ENCODE peak calls at places on chromosomes 6 and 20, in nine cellular contexts. One of them, this sample, is unnamed.

GRCh38 chr6:5529733-5530132 is 268.4 kb downstream of the FARS2 start:
- DNase-seq in NCI-H460: no peak
- DNase-seq in H7: no peak
- DNase-seq in NCI-H748 treated with DMSO at 0.1 percent for 48 hours: no peak
- DNase-seq in activated effector memory CD4-positive, alpha-beta T cell treated with Interleukin-2 at 50 U/mL for 16 hours: no peak
- DNase-seq in stimulated activated CD4-positive, alpha-beta T cell treated with anti-CD3 and anti-CD28 coated beads, Interleukin-1b, Interleukin-23, amount 100 ng/mL, for 4 hours: no peak
- DNase-seq in glutamatergic neuron: no peak
- DNase-seq in mammary epithelial cell: no peak
- DNase-seq in fibroblast of lung: peak
- DNase-seq in this sample: no peak

GRCh38 chr6:31541059-31541657 is 645 bp downstream of the DDX39B start:
- DNase-seq in stimulated activated CD4-positive, alpha-beta T cell treated with anti-CD3 and anti-CD28 coated beads, Interleukin-1b, Interleukin-23, amount 100 ng/mL, for 4 hours: peak
- DNase-seq in fibroblast of lung: peak
- DNase-seq in H7: peak
- DNase-seq in NCI-H460: no peak
- DNase-seq in mammary epithelial cell: peak
- DNase-seq in NCI-H748 treated with DMSO at 0.1 percent for 48 hours: peak
- DNase-seq in activated effector memory CD4-positive, alpha-beta T cell treated with Interleukin-2 at 50 U/mL for 16 hours: peak
- DNase-seq in glutamatergic neuron: peak
- DNase-seq in this sample: peak

GRCh38 chr6:106334646-106335448 is 9.3 kb upstream of the ATG5 start:
- DNase-seq in fibroblast of lung: peak
- DNase-seq in NCI-H748 treated with DMSO at 0.1 percent for 48 hours: peak
- DNase-seq in glutamatergic neuron: no peak
- DNase-seq in H7: peak
- DNase-seq in mammary epithelial cell: peak
- DNase-seq in stimulated activated CD4-positive, alpha-beta T cell treated with anti-CD3 and anti-CD28 coated beads, Interleukin-1b, Interleukin-23, amount 100 ng/mL, for 4 hours: peak
- DNase-seq in NCI-H460: peak
- DNase-seq in activated effector memory CD4-positive, alpha-beta T cell treated with Interleukin-2 at 50 U/mL for 16 hours: peak
- DNase-seq in this sample: peak

GRCh38 chr20:20237093-20237959 is 130.6 kb upstream of the INSM1 start:
- DNase-seq in activated effector memory CD4-positive, alpha-beta T cell treated with Interleukin-2 at 50 U/mL for 16 hours: no peak
- DNase-seq in fibroblast of lung: peak
- DNase-seq in glutamatergic neuron: peak
- DNase-seq in NCI-H748 treated with DMSO at 0.1 percent for 48 hours: peak
- DNase-seq in NCI-H460: peak
- DNase-seq in H7: peak
- DNase-seq in stimulated activated CD4-positive, alpha-beta T cell treated with anti-CD3 and anti-CD28 coated beads, Interleukin-1b, Interleukin-23, amount 100 ng/mL, for 4 hours: no peak
- DNase-seq in mammary epithelial cell: peak
- DNase-seq in this sample: peak

GRCh38 chr6:167747152-167747427 is 79.6 kb upstream of the AFDN start:
- DNase-seq in mammary epithelial cell: no peak
- DNase-seq in NCI-H460: no peak
- DNase-seq in NCI-H748 treated with DMSO at 0.1 percent for 48 hours: no peak
- DNase-seq in fibroblast of lung: no peak
- DNase-seq in activated effector memory CD4-positive, alpha-beta T cell treated with Interleukin-2 at 50 U/mL for 16 hours: no peak
- DNase-seq in stimulated activated CD4-positive, alpha-beta T cell treated with anti-CD3 and anti-CD28 coated beads, Interleukin-1b, Interleukin-23, amount 100 ng/mL, for 4 hours: no peak
- DNase-seq in glutamatergic neuron: no peak
- DNase-seq in H7: no peak
- DNase-seq in this sample: no peak

GRCh38 chr20:38730989-38731737 is 6.9 kb downstream of the SLC32A1 start:
- DNase-seq in H7: peak
- DNase-seq in stimulated activated CD4-positive, alpha-beta T cell treated with anti-CD3 and anti-CD28 coated beads, Interleukin-1b, Interleukin-23, amount 100 ng/mL, for 4 hours: peak
- DNase-seq in fibroblast of lung: peak
- DNase-seq in NCI-H460: peak
- DNase-seq in glutamatergic neuron: peak
- DNase-seq in activated effector memory CD4-positive, alpha-beta T cell treated with Interleukin-2 at 50 U/mL for 16 hours: peak
- DNase-seq in mammary epithelial cell: peak
- DNase-seq in NCI-H748 treated with DMSO at 0.1 percent for 48 hours: peak
- DNase-seq in this sample: peak

GRCh38 chr20:37522258-37523011 is 1.4 kb downstream of the NNAT start:
- DNase-seq in glutamatergic neuron: peak
- DNase-seq in NCI-H748 treated with DMSO at 0.1 percent for 48 hours: peak
- DNase-seq in activated effector memory CD4-positive, alpha-beta T cell treated with Interleukin-2 at 50 U/mL for 16 hours: no peak
- DNase-seq in mammary epithelial cell: peak
- DNase-seq in H7: peak
- DNase-seq in NCI-H460: no peak
- DNase-seq in fibroblast of lung: peak
- DNase-seq in stimulated activated CD4-positive, alpha-beta T cell treated with anti-CD3 and anti-CD28 coated beads, Interleukin-1b, Interleukin-23, amount 100 ng/mL, for 4 hours: no peak
- DNase-seq in this sample: no peak

GRCh38 chr20:58682656-58683055 is 9.9 kb upstream of the NPEPL1 start:
- DNase-seq in NCI-H460: peak
- DNase-seq in activated effector memory CD4-positive, alpha-beta T cell treated with Interleukin-2 at 50 U/mL for 16 hours: no peak
- DNase-seq in NCI-H748 treated with DMSO at 0.1 percent for 48 hours: no peak
- DNase-seq in stimulated activated CD4-positive, alpha-beta T cell treated with anti-CD3 and anti-CD28 coated beads, Interleukin-1b, Interleukin-23, amount 100 ng/mL, for 4 hours: no peak
- DNase-seq in fibroblast of lung: no peak
- DNase-seq in glutamatergic neuron: no peak
- DNase-seq in H7: no peak
- DNase-seq in mammary epithelial cell: peak
- DNase-seq in this sample: peak

GRCh38 chr6:35260642-35261570 is 1.4 kb downstream of the ZNF76 start:
- DNase-seq in H7: no peak
- DNase-seq in mammary epithelial cell: no peak
- DNase-seq in fibroblast of lung: no peak
- DNase-seq in glutamatergic neuron: no peak
- DNase-seq in NCI-H748 treated with DMSO at 0.1 percent for 48 hours: no peak
- DNase-seq in activated effector memory CD4-positive, alpha-beta T cell treated with Interleukin-2 at 50 U/mL for 16 hours: no peak
- DNase-seq in NCI-H460: no peak
- DNase-seq in stimulated activated CD4-positive, alpha-beta T cell treated with anti-CD3 and anti-CD28 coated beads, Interleukin-1b, Interleukin-23, amount 100 ng/mL, for 4 hours: no peak
- DNase-seq in this sample: no peak

GRCh38 chr20:50027611-50028105 is 44.9 kb downstream of the SNAI1 start:
- DNase-seq in fibroblast of lung: peak
- DNase-seq in H7: peak
- DNase-seq in NCI-H748 treated with DMSO at 0.1 percent for 48 hours: no peak
- DNase-seq in mammary epithelial cell: peak
- DNase-seq in stimulated activated CD4-positive, alpha-beta T cell treated with anti-CD3 and anti-CD28 coated beads, Interleukin-1b, Interleukin-23, amount 100 ng/mL, for 4 hours: no peak
- DNase-seq in NCI-H460: no peak
- DNase-seq in activated effector memory CD4-positive, alpha-beta T cell treated with Interleukin-2 at 50 U/mL for 16 hours: no peak
- DNase-seq in glutamatergic neuron: no peak
- DNase-seq in this sample: peak

GRCh38 chr6:72524011-72524645 is 97.7 kb upstream of the KCNQ5 start:
- DNase-seq in glutamatergic neuron: peak
- DNase-seq in fibroblast of lung: no peak
- DNase-seq in stimulated activated CD4-positive, alpha-beta T cell treated with anti-CD3 and anti-CD28 coated beads, Interleukin-1b, Interleukin-23, amount 100 ng/mL, for 4 hours: no peak
- DNase-seq in NCI-H460: no peak
- DNase-seq in H7: no peak
- DNase-seq in mammary epithelial cell: peak
- DNase-seq in activated effector memory CD4-positive, alpha-beta T cell treated with Interleukin-2 at 50 U/mL for 16 hours: no peak
- DNase-seq in NCI-H748 treated with DMSO at 0.1 percent for 48 hours: peak
- DNase-seq in this sample: no peak

GRCh38 chr6:152124432-152125074 is 317.1 kb downstream of the ESR1 start:
- DNase-seq in stimulated activated CD4-positive, alpha-beta T cell treated with anti-CD3 and anti-CD28 coated beads, Interleukin-1b, Interleukin-23, amount 100 ng/mL, for 4 hours: no peak
- DNase-seq in H7: peak
- DNase-seq in NCI-H748 treated with DMSO at 0.1 percent for 48 hours: peak
- DNase-seq in fibroblast of lung: peak
- DNase-seq in NCI-H460: peak
- DNase-seq in mammary epithelial cell: peak
- DNase-seq in activated effector memory CD4-positive, alpha-beta T cell treated with Interleukin-2 at 50 U/mL for 16 hours: no peak
- DNase-seq in glutamatergic neuron: no peak
- DNase-seq in this sample: peak

GRCh38 chr20:37669062-37669772 is 24.6 kb upstream of the CTNNBL1 start:
- DNase-seq in activated effector memory CD4-positive, alpha-beta T cell treated with Interleukin-2 at 50 U/mL for 16 hours: no peak
- DNase-seq in NCI-H460: no peak
- DNase-seq in fibroblast of lung: no peak
- DNase-seq in mammary epithelial cell: peak
- DNase-seq in stimulated activated CD4-positive, alpha-beta T cell treated with anti-CD3 and anti-CD28 coated beads, Interleukin-1b, Interleukin-23, amount 100 ng/mL, for 4 hours: no peak
- DNase-seq in H7: peak
- DNase-seq in glutamatergic neuron: no peak
- DNase-seq in NCI-H748 treated with DMSO at 0.1 percent for 48 hours: no peak
- DNase-seq in this sample: no peak

GRCh38 chr6:26743157-26743821 is 83.7 kb upstream of the ZNF322 start:
- DNase-seq in glutamatergic neuron: peak
- DNase-seq in NCI-H748 treated with DMSO at 0.1 percent for 48 hours: no peak
- DNase-seq in stimulated activated CD4-positive, alpha-beta T cell treated with anti-CD3 and anti-CD28 coated beads, Interleukin-1b, Interleukin-23, amount 100 ng/mL, for 4 hours: no peak
- DNase-seq in H7: peak
- DNase-seq in mammary epithelial cell: peak
- DNase-seq in fibroblast of lung: peak
- DNase-seq in NCI-H460: peak
- DNase-seq in activated effector memory CD4-positive, alpha-beta T cell treated with Interleukin-2 at 50 U/mL for 16 hours: no peak
- DNase-seq in this sample: peak

GRCh38 chr6:92495246-92495645 is 924.1 kb downstream of the EPHA7 start:
- DNase-seq in glutamatergic neuron: no peak
- DNase-seq in NCI-H460: no peak
- DNase-seq in mammary epithelial cell: no peak
- DNase-seq in fibroblast of lung: peak
- DNase-seq in stimulated activated CD4-positive, alpha-beta T cell treated with anti-CD3 and anti-CD28 coated beads, Interleukin-1b, Interleukin-23, amount 100 ng/mL, for 4 hours: no peak
- DNase-seq in H7: no peak
- DNase-seq in activated effector memory CD4-positive, alpha-beta T cell treated with Interleukin-2 at 50 U/mL for 16 hours: no peak
- DNase-seq in NCI-H748 treated with DMSO at 0.1 percent for 48 hours: no peak
- DNase-seq in this sample: no peak

GRCh38 chr6:89281779-89282246 is 33.3 kb downstream of the GABRR2 start:
- DNase-seq in mammary epithelial cell: peak
- DNase-seq in stimulated activated CD4-positive, alpha-beta T cell treated with anti-CD3 and anti-CD28 coated beads, Interleukin-1b, Interleukin-23, amount 100 ng/mL, for 4 hours: no peak
- DNase-seq in fibroblast of lung: peak
- DNase-seq in activated effector memory CD4-positive, alpha-beta T cell treated with Interleukin-2 at 50 U/mL for 16 hours: peak
- DNase-seq in NCI-H748 treated with DMSO at 0.1 percent for 48 hours: no peak
- DNase-seq in H7: peak
- DNase-seq in NCI-H460: peak
- DNase-seq in glutamatergic neuron: peak
- DNase-seq in this sample: peak

GRCh38 chr6:118377711-118378414 is 170.2 kb upstream of the PLN start:
- DNase-seq in NCI-H460: no peak
- DNase-seq in mammary epithelial cell: no peak
- DNase-seq in H7: peak
- DNase-seq in fibroblast of lung: no peak
- DNase-seq in stimulated activated CD4-positive, alpha-beta T cell treated with anti-CD3 and anti-CD28 coated beads, Interleukin-1b, Interleukin-23, amount 100 ng/mL, for 4 hours: no peak
- DNase-seq in NCI-H748 treated with DMSO at 0.1 percent for 48 hours: peak
- DNase-seq in activated effector memory CD4-positive, alpha-beta T cell treated with Interleukin-2 at 50 U/mL for 16 hours: no peak
- DNase-seq in glutamatergic neuron: peak
- DNase-seq in this sample: no peak

GRCh38 chr6:89826029-89826528 is 3.6 kb upstream of the CASP8AP2 start:
- DNase-seq in H7: no peak
- DNase-seq in stimulated activated CD4-positive, alpha-beta T cell treated with anti-CD3 and anti-CD28 coated beads, Interleukin-1b, Interleukin-23, amount 100 ng/mL, for 4 hours: no peak
- DNase-seq in mammary epithelial cell: no peak
- DNase-seq in NCI-H748 treated with DMSO at 0.1 percent for 48 hours: no peak
- DNase-seq in glutamatergic neuron: no peak
- DNase-seq in NCI-H460: no peak
- DNase-seq in fibroblast of lung: peak
- DNase-seq in activated effector memory CD4-positive, alpha-beta T cell treated with Interleukin-2 at 50 U/mL for 16 hours: no peak
- DNase-seq in this sample: no peak

GRCh38 chr6:150919938-150920337 is 54.4 kb downstream of the MTHFD1L start:
- DNase-seq in H7: no peak
- DNase-seq in NCI-H460: no peak
- DNase-seq in stimulated activated CD4-positive, alpha-beta T cell treated with anti-CD3 and anti-CD28 coated beads, Interleukin-1b, Interleukin-23, amount 100 ng/mL, for 4 hours: no peak
- DNase-seq in fibroblast of lung: no peak
- DNase-seq in NCI-H748 treated with DMSO at 0.1 percent for 48 hours: no peak
- DNase-seq in glutamatergic neuron: no peak
- DNase-seq in activated effector memory CD4-positive, alpha-beta T cell treated with Interleukin-2 at 50 U/mL for 16 hours: no peak
- DNase-seq in mammary epithelial cell: no peak
- DNase-seq in this sample: no peak

GRCh38 chr6:108166664-108167448 is 1.0 kb downstream of the NR2E1 start:
- DNase-seq in NCI-H460: no peak
- DNase-seq in activated effector memory CD4-positive, alpha-beta T cell treated with Interleukin-2 at 50 U/mL for 16 hours: no peak
- DNase-seq in stimulated activated CD4-positive, alpha-beta T cell treated with anti-CD3 and anti-CD28 coated beads, Interleukin-1b, Interleukin-23, amount 100 ng/mL, for 4 hours: no peak
- DNase-seq in mammary epithelial cell: no peak
- DNase-seq in H7: peak
- DNase-seq in NCI-H748 treated with DMSO at 0.1 percent for 48 hours: no peak
- DNase-seq in fibroblast of lung: no peak
- DNase-seq in glutamatergic neuron: no peak
- DNase-seq in this sample: no peak

GRCh38 chr20:53691060-53691810 is 97.6 kb upstream of the ZNF217 start:
- DNase-seq in activated effector memory CD4-positive, alpha-beta T cell treated with Interleukin-2 at 50 U/mL for 16 hours: no peak
- DNase-seq in glutamatergic neuron: no peak
- DNase-seq in NCI-H748 treated with DMSO at 0.1 percent for 48 hours: no peak
- DNase-seq in NCI-H460: no peak
- DNase-seq in stimulated activated CD4-positive, alpha-beta T cell treated with anti-CD3 and anti-CD28 coated beads, Interleukin-1b, Interleukin-23, amount 100 ng/mL, for 4 hours: no peak
- DNase-seq in mammary epithelial cell: peak
- DNase-seq in fibroblast of lung: no peak
- DNase-seq in H7: no peak
- DNase-seq in this sample: peak

GRCh38 chr6:160337301-160337700 is 10.9 kb upstream of the SLC22A3 start:
- DNase-seq in NCI-H748 treated with DMSO at 0.1 percent for 48 hours: no peak
- DNase-seq in activated effector memory CD4-positive, alpha-beta T cell treated with Interleukin-2 at 50 U/mL for 16 hours: no peak
- DNase-seq in fibroblast of lung: no peak
- DNase-seq in H7: no peak
- DNase-seq in mammary epithelial cell: peak
- DNase-seq in glutamatergic neuron: no peak
- DNase-seq in NCI-H460: no peak
- DNase-seq in stimulated activated CD4-positive, alpha-beta T cell treated with anti-CD3 and anti-CD28 coated beads, Interleukin-1b, Interleukin-23, amount 100 ng/mL, for 4 hours: no peak
- DNase-seq in this sample: peak

GRCh38 chr6:32627831-32628230 is 9.4 kb upstream of the HLA-DQA1 start:
- DNase-seq in NCI-H748 treated with DMSO at 0.1 percent for 48 hours: no peak
- DNase-seq in mammary epithelial cell: peak
- DNase-seq in H7: peak
- DNase-seq in glutamatergic neuron: no peak
- DNase-seq in NCI-H460: peak
- DNase-seq in fibroblast of lung: peak
- DNase-seq in stimulated activated CD4-positive, alpha-beta T cell treated with anti-CD3 and anti-CD28 coated beads, Interleukin-1b, Interleukin-23, amount 100 ng/mL, for 4 hours: no peak
- DNase-seq in activated effector memory CD4-positive, alpha-beta T cell treated with Interleukin-2 at 50 U/mL for 16 hours: no peak
- DNase-seq in this sample: no peak

GRCh38 chr20:51884561-51884960 is 82.2 kb upstream of the SALL4 start:
- DNase-seq in NCI-H460: no peak
- DNase-seq in NCI-H748 treated with DMSO at 0.1 percent for 48 hours: no peak
- DNase-seq in stimulated activated CD4-positive, alpha-beta T cell treated with anti-CD3 and anti-CD28 coated beads, Interleukin-1b, Interleukin-23, amount 100 ng/mL, for 4 hours: no peak
- DNase-seq in mammary epithelial cell: no peak
- DNase-seq in fibroblast of lung: peak
- DNase-seq in activated effector memory CD4-positive, alpha-beta T cell treated with Interleukin-2 at 50 U/mL for 16 hours: no peak
- DNase-seq in glutamatergic neuron: no peak
- DNase-seq in H7: no peak
- DNase-seq in this sample: peak

GRCh38 chr6:139016337-139017213 is 12.0 kb upstream of the ABRACL start:
- DNase-seq in stimulated activated CD4-positive, alpha-beta T cell treated with anti-CD3 and anti-CD28 coated beads, Interleukin-1b, Interleukin-23, amount 100 ng/mL, for 4 hours: no peak
- DNase-seq in activated effector memory CD4-positive, alpha-beta T cell treated with Interleukin-2 at 50 U/mL for 16 hours: no peak
- DNase-seq in fibroblast of lung: no peak
- DNase-seq in glutamatergic neuron: no peak
- DNase-seq in mammary epithelial cell: no peak
- DNase-seq in H7: no peak
- DNase-seq in NCI-H748 treated with DMSO at 0.1 percent for 48 hours: no peak
- DNase-seq in NCI-H460: no peak
- DNase-seq in this sample: no peak

GRCh38 chr20:44433751-44434538 is 41.7 kb upstream of the TTPAL start:
- DNase-seq in H7: no peak
- DNase-seq in NCI-H748 treated with DMSO at 0.1 percent for 48 hours: no peak
- DNase-seq in stimulated activated CD4-positive, alpha-beta T cell treated with anti-CD3 and anti-CD28 coated beads, Interleukin-1b, Interleukin-23, amount 100 ng/mL, for 4 hours: no peak
- DNase-seq in fibroblast of lung: no peak
- DNase-seq in activated effector memory CD4-positive, alpha-beta T cell treated with Interleukin-2 at 50 U/mL for 16 hours: no peak
- DNase-seq in NCI-H460: no peak
- DNase-seq in mammary epithelial cell: no peak
- DNase-seq in glutamatergic neuron: no peak
- DNase-seq in this sample: no peak

GRCh38 chr6:36118550-36119107 is 11.7 kb upstream of the MAPK13 start:
- DNase-seq in stimulated activated CD4-positive, alpha-beta T cell treated with anti-CD3 and anti-CD28 coated beads, Interleukin-1b, Interleukin-23, amount 100 ng/mL, for 4 hours: peak
- DNase-seq in glutamatergic neuron: peak
- DNase-seq in H7: no peak
- DNase-seq in NCI-H748 treated with DMSO at 0.1 percent for 48 hours: peak
- DNase-seq in mammary epithelial cell: peak
- DNase-seq in NCI-H460: no peak
- DNase-seq in activated effector memory CD4-positive, alpha-beta T cell treated with Interleukin-2 at 50 U/mL for 16 hours: peak
- DNase-seq in fibroblast of lung: no peak
- DNase-seq in this sample: peak

GRCh38 chr6:63527658-63528514 is 44.4 kb upstream of the LOC128125822 start:
- DNase-seq in NCI-H748 treated with DMSO at 0.1 percent for 48 hours: no peak
- DNase-seq in activated effector memory CD4-positive, alpha-beta T cell treated with Interleukin-2 at 50 U/mL for 16 hours: no peak
- DNase-seq in stimulated activated CD4-positive, alpha-beta T cell treated with anti-CD3 and anti-CD28 coated beads, Interleukin-1b, Interleukin-23, amount 100 ng/mL, for 4 hours: no peak
- DNase-seq in NCI-H460: peak
- DNase-seq in mammary epithelial cell: peak
- DNase-seq in H7: no peak
- DNase-seq in glutamatergic neuron: no peak
- DNase-seq in fibroblast of lung: peak
- DNase-seq in this sample: peak

GRCh38 chr6:138485586-138486248 is 13.6 kb downstream of the NHSL1 start:
- DNase-seq in mammary epithelial cell: no peak
- DNase-seq in activated effector memory CD4-positive, alpha-beta T cell treated with Interleukin-2 at 50 U/mL for 16 hours: no peak
- DNase-seq in NCI-H748 treated with DMSO at 0.1 percent for 48 hours: no peak
- DNase-seq in NCI-H460: no peak
- DNase-seq in stimulated activated CD4-positive, alpha-beta T cell treated with anti-CD3 and anti-CD28 coated beads, Interleukin-1b, Interleukin-23, amount 100 ng/mL, for 4 hours: no peak
- DNase-seq in fibroblast of lung: no peak
- DNase-seq in glutamatergic neuron: peak
- DNase-seq in H7: no peak
- DNase-seq in this sample: peak

GRCh38 chr6:42140756-42141602 is 1.4 kb downstream of the C6orf132 start:
- DNase-seq in NCI-H460: no peak
- DNase-seq in NCI-H748 treated with DMSO at 0.1 percent for 48 hours: no peak
- DNase-seq in glutamatergic neuron: no peak
- DNase-seq in fibroblast of lung: peak
- DNase-seq in mammary epithelial cell: peak
- DNase-seq in H7: no peak
- DNase-seq in activated effector memory CD4-positive, alpha-beta T cell treated with Interleukin-2 at 50 U/mL for 16 hours: no peak
- DNase-seq in stimulated activated CD4-positive, alpha-beta T cell treated with anti-CD3 and anti-CD28 coated beads, Interleukin-1b, Interleukin-23, amount 100 ng/mL, for 4 hours: no peak
- DNase-seq in this sample: no peak

GRCh38 chr6:15536201-15536955 is 126.5 kb downstream of the DTNBP1 start:
- DNase-seq in H7: no peak
- DNase-seq in NCI-H460: no peak
- DNase-seq in stimulated activated CD4-positive, alpha-beta T cell treated with anti-CD3 and anti-CD28 coated beads, Interleukin-1b, Interleukin-23, amount 100 ng/mL, for 4 hours: no peak
- DNase-seq in glutamatergic neuron: no peak
- DNase-seq in NCI-H748 treated with DMSO at 0.1 percent for 48 hours: no peak
- DNase-seq in mammary epithelial cell: no peak
- DNase-seq in activated effector memory CD4-positive, alpha-beta T cell treated with Interleukin-2 at 50 U/mL for 16 hours: no peak
- DNase-seq in fibroblast of lung: no peak
- DNase-seq in this sample: no peak

This sample was measured in A172.